ENCODE peak calls at places on chromosomes 16 and 17, in four cellular contexts. V is AG04449; Q is effector memory CD4-positive, alpha-beta T cell; R is dorsolateral prefrontal cortex. I is an unnamed sample.

GRCh38 chr17:48997827-48998556 is 807 bp downstream of the IGF2BP1 start:
- DNase-seq in V (no peak), Q (no peak), R (no peak), I (no peak)

GRCh38 chr16:49183911-49184310 is 97.7 kb downstream of the CBLN1 start:
- DNase-seq in V (no peak), R (no peak), Q (no peak), I (no peak)

GRCh38 chr17:31535581-31535981 is 144.1 kb downstream of the RAB11FIP4 start:
- DNase-seq in Q (no peak), R (no peak), V (no peak), I (no peak)

GRCh38 chr16:67445913-67446907 is 15.3 kb downstream of the HSD11B2 start:
- DNase-seq in R (no peak), Q (no peak), V (no peak), I (no peak)

GRCh38 chr17:7109461-7110322 is 4.9 kb downstream of the ASGR2 start:
- DNase-seq in V (no peak), Q (no peak), R (no peak), I (peak)

GRCh38 chr17:62163847-62164246 is 98.8 kb upstream of the MED13 start:
- DNase-seq in V (no peak), Q (no peak), R (no peak), I (no peak)

GRCh38 chr16:50841081-50841886 is 99.4 kb downstream of the CYLD start:
- DNase-seq in Q (peak), V (no peak), R (no peak), I (no peak)

GRCh38 chr16:12535535-12536411 is 267.9 kb downstream of the CPPED1 start:
- DNase-seq in R (no peak), V (no peak), Q (no peak), I (no peak)

GRCh38 chr16:60905806-60906205 is 1130.4 kb downstream of the CDH8 start:
- DNase-seq in Q (no peak), R (no peak), V (no peak), I (no peak)

GRCh38 chr16:51237861-51238378 is 86.8 kb upstream of the SALL1 start:
- DNase-seq in V (no peak), Q (no peak), R (no peak), I (no peak)

GRCh38 chr17:44170135-44170498 is 387 bp upstream of the ASB16 start:
- DNase-seq in Q (no peak), R (no peak), V (no peak), I (no peak)
- H3K4me3 ChIP-seq in Q (no peak), R (no peak), V (no peak), I (no peak)

DNA sequence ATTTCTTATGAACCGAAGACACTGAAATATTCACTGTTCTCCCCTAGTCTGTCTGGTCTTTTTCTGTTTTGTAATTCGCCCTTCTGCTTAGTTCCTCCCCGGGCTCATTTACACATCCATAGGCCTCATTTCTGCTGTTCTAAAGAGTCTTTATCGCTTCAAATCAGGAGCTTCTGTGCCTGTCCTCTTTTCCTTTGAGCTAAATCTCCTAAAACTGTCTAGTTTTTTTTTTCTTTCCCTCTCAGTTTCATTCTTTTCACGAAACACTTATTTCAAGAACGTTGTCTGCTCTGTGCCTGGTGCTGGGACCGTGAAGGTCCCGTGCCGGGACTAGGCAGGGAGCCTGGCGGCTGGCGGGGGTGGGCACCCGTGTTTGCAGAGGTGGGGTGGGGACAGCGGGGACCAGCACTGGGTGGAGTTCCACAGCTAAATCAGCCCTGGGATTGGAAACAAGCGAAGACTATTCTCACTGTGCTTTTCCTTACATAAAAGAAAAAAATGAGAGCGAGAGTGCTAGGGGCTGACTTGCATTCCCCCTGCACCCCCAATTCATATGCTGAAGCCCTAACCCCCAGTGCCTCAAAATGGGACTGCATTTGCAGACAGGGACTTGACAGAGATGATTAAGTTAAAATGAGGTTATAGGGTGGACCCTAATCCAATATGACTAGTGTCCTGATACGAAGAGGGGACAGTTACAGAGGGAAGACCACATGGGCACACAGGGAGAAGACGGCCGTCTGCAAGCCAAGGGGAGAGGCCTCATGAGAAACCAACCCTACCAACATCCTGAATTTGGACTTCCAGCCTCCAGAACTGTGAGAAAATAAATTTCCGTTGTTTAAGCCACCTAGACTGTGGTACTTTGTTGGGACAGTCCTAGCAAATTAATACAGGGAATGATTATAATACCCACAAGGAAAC is 1.4 kb upstream of the TMEM220 start:
- DNase-seq in R (no peak), Q (no peak), V (no peak), I (peak)
- H3K4me3 ChIP-seq in R (peak), Q (no peak), V (no peak), I (no peak)

GRCh38 chr17:78725448-78726021 is 56.5 kb downstream of the CYTH1 start:
- DNase-seq in Q (no peak), V (no peak), R (no peak), I (peak)

GRCh38 chr17:78728495-78728894 is 53.6 kb downstream of the CYTH1 start:
- DNase-seq in Q (no peak), R (no peak), V (no peak), I (no peak)

GRCh38 chr17:78726471-78727010 is 55.5 kb downstream of the CYTH1 start:
- DNase-seq in Q (no peak), R (no peak), V (no peak), I (peak)

GRCh38 chr17:78727476-78728229 is 54.4 kb downstream of the CYTH1 start:
- DNase-seq in Q (no peak), R (no peak), V (no peak), I (no peak)

GRCh38 chr17:78727057-78727456 is 55.0 kb downstream of the CYTH1 start:
- DNase-seq in R (no peak), Q (no peak), V (no peak), I (no peak)
- H3K4me3 ChIP-seq in R (no peak), Q (peak), V (no peak), I (no peak)

DNA sequence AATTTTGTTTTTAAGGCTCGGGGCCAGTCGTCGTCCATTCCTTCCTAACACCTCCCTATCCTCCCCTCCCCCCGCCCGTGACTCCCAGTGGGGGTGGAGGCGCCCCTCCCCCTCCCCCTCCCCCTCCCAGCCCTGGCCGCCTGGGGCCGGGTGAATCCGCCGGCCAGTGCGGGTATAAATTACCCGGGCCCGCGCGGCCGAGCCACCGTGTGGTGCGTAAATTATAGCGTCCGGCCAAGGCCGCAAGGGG is 2.0 kb upstream of the GSE1 start:
- DNase-seq in R (no peak), V (no peak), Q (no peak), I (peak)
- H3K4me3 ChIP-seq in R (peak), V (peak), Q (peak), I (peak)

GRCh38 chr17:82333279-82334171 is at the start of gene SECTM1:
- DNase-seq in V (no peak), Q (no peak), R (no peak), I (peak)

GRCh38 chr17:82334204-82334621 is 647 bp upstream of the SECTM1 start:
- DNase-seq in R (no peak), V (no peak), Q (no peak), I (no peak)

GRCh38 chr17:82331345-82331939 is 2.1 kb downstream of the SECTM1 start:
- DNase-seq in V (no peak), Q (no peak), R (no peak), I (no peak)

GRCh38 chr17:82334622-82335394 is 1.2 kb upstream of the SECTM1 start:
- DNase-seq in R (no peak), Q (no peak), V (no peak), I (no peak)

GRCh38 chr17:82332669-82333278 is 792 bp downstream of the SECTM1 start:
- DNase-seq in Q (no peak), R (no peak), V (no peak), I (no peak)
- H3K4me3 ChIP-seq in Q (peak), R (peak), V (peak), I (peak)

GRCh38 chr17:77419095-77419494 is 278.3 kb downstream of the SEC14L1 start:
- DNase-seq in Q (no peak), V (no peak), R (no peak), I (no peak)
- H3K4me3 ChIP-seq in Q (no peak), V (no peak), R (no peak), I (no peak)

GRCh38 chr16:58198022-58198683 is at the start of gene CSNK2A2:
- DNase-seq in V (no peak), R (peak), Q (peak), I (peak)
- H3K4me3 ChIP-seq in V (peak), R (peak), Q (peak), I (peak)

DNA sequence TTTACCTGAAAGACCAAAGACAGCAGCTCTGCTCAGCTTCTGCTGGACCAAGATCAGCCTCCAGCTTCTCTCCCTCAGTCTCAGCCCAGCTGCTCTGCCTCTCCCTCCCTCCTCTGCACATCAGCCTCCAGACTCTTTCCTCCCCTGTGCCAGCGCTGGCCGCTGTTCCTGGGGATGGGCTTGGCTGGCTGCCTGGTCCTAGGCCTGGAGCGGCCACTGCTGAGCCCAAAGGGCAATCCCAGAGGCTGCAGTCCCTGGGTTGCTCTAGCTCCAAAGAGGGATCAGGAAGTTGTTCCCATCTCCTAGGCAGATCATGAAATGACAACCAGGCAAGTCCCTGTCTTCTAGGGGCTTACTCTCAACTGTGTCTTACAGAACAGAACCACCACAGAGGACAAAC is 31.3 kb downstream of the DCUN1D3 start:
- DNase-seq in R (peak), Q (no peak), V (no peak), I (peak)
- H3K4me3 ChIP-seq in R (no peak), Q (no peak), V (no peak), I (no peak)